ENCODE peak calls at places on chromosomes 5 and 9, in six cellular contexts. Y is right cardiac atrium; R is Peyer's patch; P is HCT116; J is CD8-positive, alpha-beta memory T cell; M is mucosa of descending colon. V is an unnamed sample. For H3K9me3, the result is how much of the 10 kb centered on the place peaks cover.

GRCh38 chr5:151150484-151151262 is 6.9 kb downstream of the ANXA6 start:
- DNase-seq in Y (peak), R (no peak), P (no peak), J (peak), M (peak), V (no peak)

GRCh38 chr5:147746986-147747385 is 35.5 kb downstream of the JAKMIP2 start:
- DNase-seq in Y (no peak), R (no peak), P (no peak), J (no peak), M (no peak), V (no peak)

GRCh38 chr5:56819027-56819881 is 3.9 kb downstream of the MAP3K1 start:
- DNase-seq in Y (no peak), R (no peak), P (no peak), J (no peak), M (no peak), V (no peak)

GRCh38 chr9:89603629-89604462 is 966 bp upstream of the GADD45G start:
- DNase-seq in Y (peak), R (peak), P (no peak), J (no peak), M (peak), V (peak)

GRCh38 chr9:116855881-116856662 is 169.0 kb downstream of the TRIM32 start:
- DNase-seq in Y (no peak), R (no peak), P (no peak), J (no peak), M (no peak), V (no peak)

GRCh38 chr5:100676807-100677631 is 141.8 kb downstream of the FAM174A start:
- DNase-seq in Y (no peak), R (no peak), P (no peak), J (no peak), M (no peak), V (no peak)

GRCh38 chr9:16710888-16711287 is 159.6 kb downstream of the BNC2 start:
- DNase-seq in Y (no peak), R (no peak), P (no peak), J (no peak), M (no peak), V (no peak)

GRCh38 chr9:112874006-112874405 is 16.7 kb downstream of the SLC46A2 start:
- DNase-seq in Y (no peak), R (no peak), P (no peak), J (no peak), M (no peak), V (no peak)

GRCh38 chr5:136809382-136809781 is 444.0 kb upstream of the TRPC7 start:
- DNase-seq in Y (no peak), R (no peak), P (no peak), J (no peak), M (no peak), V (no peak)

GRCh38 chr9:70438341-70438924 is 24.0 kb upstream of the KLF9 start:
- DNase-seq in Y (peak), R (peak), P (peak), J (no peak), M (peak), V (peak)

GRCh38 chr5:129172561-129172960 is 78.0 kb downstream of the ISOC1 start:
- DNase-seq in Y (no peak), R (no peak), P (peak), J (no peak), M (no peak), V (no peak)

GRCh38 chr5:52674815-52675545 is 112.7 kb upstream of the ITGA1 start:
- DNase-seq in Y (no peak), R (no peak), P (no peak), J (no peak), M (no peak), V (no peak)

GRCh38 chr5:61313960-61314681 is 17.9 kb upstream of the ZSWIM6 start:
- DNase-seq in Y (no peak), R (no peak), P (no peak), J (no peak), M (no peak), V (no peak)

GRCh38 chr9:33170464-33171156 is 3.5 kb upstream of the B4GALT1 start:
- DNase-seq in Y (peak), R (peak), P (peak), J (no peak), M (peak), V (no peak)

GRCh38 chr5:66362676-66363075 is 218.6 kb downstream of the SREK1 start:
- DNase-seq in Y (no peak), R (no peak), P (no peak), J (no peak), M (no peak), V (no peak)

GRCh38 chr5:41754857-41755256 is 115.4 kb downstream of the OXCT1 start:
- DNase-seq in Y (no peak), R (no peak), P (no peak), J (no peak), M (no peak), V (no peak)

GRCh38 chr5:156497816-156498215 is 170.9 kb downstream of the SGCD start:
- DNase-seq in Y (no peak), R (no peak), P (no peak), J (no peak), M (no peak), V (no peak)

GRCh38 chr5:139272471-139273321 is 20.8 kb upstream of the MATR3 start:
- DNase-seq in Y (no peak), R (no peak), P (no peak), J (no peak), M (peak), V (peak)

GRCh38 chr5:83441752-83442151 is 29.8 kb upstream of the VCAN start:
- DNase-seq in Y (peak), R (no peak), P (no peak), J (no peak), M (no peak), V (no peak)

GRCh38 chr9:4228606-4229005 is 71.3 kb downstream of the GLIS3 start:
- DNase-seq in Y (no peak), R (no peak), P (no peak), J (no peak), M (no peak), V (peak)

GRCh38 chr5:42517164-42517563 is 93.9 kb downstream of the GHR start:
- DNase-seq in Y (no peak), R (no peak), P (no peak), J (no peak), M (no peak), V (no peak)

GRCh38 chr5:2465383-2465782 is 286.1 kb downstream of the IRX2 start:
- DNase-seq in Y (no peak), R (no peak), P (no peak), J (no peak), M (no peak), V (no peak)

GRCh38 chr5:41908374-41909079 is 4.4 kb downstream of the RIMOC1 start:
- DNase-seq in Y (no peak), R (no peak), P (no peak), J (no peak), M (no peak), V (no peak)

DNA sequence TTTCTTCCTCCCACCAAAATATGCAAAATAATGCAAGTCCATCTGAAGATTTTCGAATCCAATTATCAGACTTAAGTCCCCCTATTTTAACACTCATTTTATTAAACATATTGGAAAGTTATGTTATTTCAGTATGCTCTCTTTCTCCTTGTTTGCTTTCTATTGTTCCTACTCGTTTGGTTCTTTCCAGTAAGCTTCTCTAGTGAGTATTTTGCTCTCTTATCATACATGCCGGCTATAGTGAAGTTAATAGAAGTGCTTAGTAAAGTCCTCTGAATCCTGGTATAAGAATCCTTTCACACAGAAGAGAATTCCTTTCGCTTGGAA is 496 bp downstream of the ALDH1A1 start:
- DNase-seq in Y (no peak), R (no peak), P (no peak), J (no peak), M (no peak), V (no peak)
- H3K4me3 ChIP-seq in Y (peak), R (no peak), P (no peak), J (no peak), M (no peak), V (no peak)

GRCh38 chr5:141260458-141261237 is 15.5 kb downstream of the PCDHB15 start:
- DNase-seq in Y (no peak), R (no peak), P (no peak), J (no peak), M (no peak), V (no peak)
- H3K9me3 ChIP-seq in Y (under half), R (under half), P (under half), J (under half), M (half or more), V (under half)

GRCh38 chr9:132610661-132611060 is 28.3 kb downstream of the BARHL1 start:
- DNase-seq in Y (no peak), R (no peak), P (no peak), J (no peak), M (no peak), V (no peak)

GRCh38 chr9:132609184-132609583 is 26.8 kb downstream of the BARHL1 start:
- DNase-seq in Y (no peak), R (no peak), P (no peak), J (no peak), M (no peak), V (no peak)

GRCh38 chr9:132605387-132605786 is 23.0 kb downstream of the BARHL1 start:
- DNase-seq in Y (no peak), R (no peak), P (no peak), J (no peak), M (no peak), V (no peak)

GRCh38 chr9:132614324-132614723 is 31.9 kb downstream of the BARHL1 start:
- DNase-seq in Y (no peak), R (no peak), P (no peak), J (no peak), M (no peak), V (no peak)

GRCh38 chr9:132609829-132610228 is 27.4 kb downstream of the BARHL1 start:
- DNase-seq in Y (no peak), R (no peak), P (no peak), J (no peak), M (no peak), V (no peak)
- H3K4me3 ChIP-seq in Y (no peak), R (no peak), P (no peak), J (no peak), M (no peak), V (no peak)

GRCh38 chr5:166164211-166164610 is 2127.2 kb upstream of the WWC1 start:
- DNase-seq in Y (no peak), R (no peak), P (no peak), J (no peak), M (no peak), V (peak)
- H3K9me3 ChIP-seq in Y (under half), R (under half), P (under half), J (under half), M (under half), V (under half)

GRCh38 chr5:159210846-159211245 is 1.5 kb upstream of the RNF145 start:
- DNase-seq in Y (no peak), R (no peak), P (no peak), J (no peak), M (no peak), V (no peak)
- H3K4me3 ChIP-seq in Y (no peak), R (no peak), P (no peak), J (no peak), M (no peak), V (no peak)

DNA sequence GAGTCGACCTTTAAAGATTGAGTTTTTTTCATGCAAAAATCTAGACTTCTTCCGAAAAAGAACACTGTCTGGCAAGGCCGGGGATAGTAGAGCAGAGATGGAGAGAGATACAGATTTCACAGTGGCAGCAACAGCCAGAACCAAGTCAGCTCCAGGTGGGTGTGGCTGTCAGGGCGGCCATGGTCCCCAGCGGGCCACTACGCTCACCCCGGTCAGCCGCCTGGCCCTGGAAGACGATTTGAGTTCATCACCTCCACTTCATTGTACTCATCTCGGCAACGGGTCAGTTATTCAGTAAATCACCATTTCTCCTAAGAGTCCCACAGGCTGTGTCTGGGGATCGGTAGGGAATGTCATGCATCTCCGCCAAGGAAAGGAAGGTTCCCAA is 53.0 kb downstream of the ZNF354C start:
- DNase-seq in Y (no peak), R (no peak), P (no peak), J (no peak), M (no peak), V (no peak)
- H3K9me3 ChIP-seq in Y (under half), R (under half), P (under half), J (under half), M (half or more), V (under half)

V was measured in HAP-1.